ENCODE peak calls at places on chromosomes 7 and 10, in eight cellular contexts. Q, L, X, W, M, O, F and V are unnamed samples.

GRCh38 chr7:138822867-138823535 is 25.0 kb upstream of the ATP6V0A4 start:
- DNase-seq in L (no peak), M (no peak), O (no peak), W (no peak), Q (no peak), X (no peak), F (no peak), V (no peak)

GRCh38 chr10:124670849-124671248 is 73.3 kb downstream of the FAM53B start:
- DNase-seq in X (no peak), W (no peak), O (no peak), Q (no peak), F (no peak), L (peak; percentile 52), M (no peak), V (no peak)

GRCh38 chr10:113199459-113199858 is 249.4 kb downstream of the TCF7L2 start:
- DNase-seq in W (no peak), M (no peak), X (peak; percentile 63), Q (no peak), O (no peak), F (peak; percentile 16), L (no peak), V (no peak)

GRCh38 chr7:47418910-47419309 is 163.0 kb downstream of the TNS3 start:
- DNase-seq in O (peak; percentile 42), F (peak; percentile 36), W (no peak), X (peak; percentile 69), Q (no peak), L (no peak), M (no peak), V (no peak)

GRCh38 chr7:92717982-92718716 is 118.2 kb downstream of the CDK6 start:
- DNase-seq in O (peak; percentile 72), M (peak; percentile 14), L (peak; percentile 44), F (peak; percentile 71), X (peak; percentile 39), Q (no peak), W (peak; percentile 58), V (peak; percentile 13)

GRCh38 chr7:141145630-141145982 is 71.7 kb downstream of the TMEM178B start:
- DNase-seq in X (peak; percentile 10), O (no peak), Q (no peak), F (no peak), L (no peak), M (no peak), W (no peak), V (no peak)

GRCh38 chr10:71024490-71024889 is 136.1 kb upstream of the PCBD1 start:
- DNase-seq in Q (no peak), X (no peak), F (no peak), M (no peak), O (no peak), W (no peak), L (no peak), V (no peak)

GRCh38 chr10:86945361-86946214 is 11.8 kb downstream of the MMRN2 start:
- DNase-seq in X (peak; percentile 34), M (no peak), O (peak; percentile 86), Q (peak; percentile 16), L (no peak), W (no peak), F (peak; percentile 36), V (no peak)

GRCh38 chr7:42311195-42311594 is 74.2 kb upstream of the GLI3 start:
- DNase-seq in X (no peak), W (no peak), Q (no peak), F (no peak), M (no peak), L (no peak), O (no peak), V (no peak)

GRCh38 chr10:127881262-127881661 is 11.5 kb downstream of the CLRN3 start:
- DNase-seq in O (no peak), M (no peak), F (no peak), W (no peak), X (no peak), Q (no peak), L (no peak), V (no peak)

GRCh38 chr7:140876519-140877248 is 48.0 kb downstream of the BRAF start:
- DNase-seq in Q (no peak), M (no peak), X (peak; percentile 24), O (no peak), F (peak; percentile 69), L (no peak), W (no peak), V (peak; percentile 78)

DNA sequence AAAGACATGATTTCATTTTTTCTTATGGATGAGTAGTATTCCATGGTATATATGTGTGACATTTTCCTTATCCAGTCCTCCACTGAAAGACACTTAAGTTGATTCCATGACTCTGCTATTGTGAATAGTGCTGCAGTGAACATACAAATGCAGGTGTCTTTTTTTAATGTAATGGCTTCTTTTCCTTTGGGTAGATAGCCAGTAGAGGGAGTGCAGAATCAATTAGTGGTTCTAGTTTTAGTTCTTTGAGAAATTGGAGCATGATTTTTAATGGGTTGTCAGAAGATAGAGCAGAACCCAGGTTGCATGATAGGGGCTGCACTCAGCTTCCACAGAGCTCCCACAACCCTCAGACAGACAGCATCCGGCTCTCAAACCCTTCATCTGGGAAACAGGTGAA is 152.9 kb upstream of the PLXDC2 start:
- DNase-seq in X (no peak), W (no peak), Q (no peak), M (no peak), L (no peak), O (no peak), F (no peak), V (no peak)
- TF ChIP-seq CTCF in X (peak; percentile 33), W (no peak), Q (no peak), M (no peak), L (no peak), O (no peak), F (peak; percentile 24), V (no peak)

GRCh38 chr7:2474813-2475677 is 1.2 kb downstream of the GRIFIN start:
- DNase-seq in W (no peak), L (peak; percentile 15), O (no peak), X (no peak), F (no peak), Q (no peak), M (no peak), V (peak; percentile 12)
- TF ChIP-seq CTCF in W (no peak), L (no peak), O (no peak), X (no peak), F (no peak), Q (no peak), M (no peak), V (no peak)

DNA sequence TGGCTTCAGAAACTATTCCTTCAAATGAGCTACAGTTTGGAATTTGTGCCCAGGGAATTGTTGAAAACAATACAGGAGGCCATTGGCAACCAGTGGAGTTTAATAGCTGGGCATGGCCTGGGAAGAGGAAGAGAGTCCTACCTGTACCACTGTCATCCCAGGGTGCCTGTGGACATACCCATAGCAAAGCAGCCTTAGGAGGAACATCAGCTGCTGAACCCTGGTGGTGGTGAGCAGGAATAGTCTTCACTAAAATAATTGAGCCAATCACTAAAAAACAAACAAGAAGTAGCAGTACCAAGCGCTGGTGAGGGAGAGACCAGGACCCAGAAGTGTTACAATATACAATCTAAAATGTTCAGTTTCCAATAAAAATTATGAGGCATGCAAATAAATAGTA is 14.5 kb downstream of the IGFBP1 start:
- DNase-seq in F (no peak), X (no peak), Q (no peak), W (no peak), M (no peak), O (no peak), L (no peak), V (no peak)
- TF ChIP-seq CTCF in F (peak; percentile 30), X (peak; percentile 48), Q (no peak), W (no peak), M (no peak), O (no peak), L (no peak), V (no peak)

GRCh38 chr7:76314042-76314721 is 11.7 kb downstream of the HSPB1 start:
- DNase-seq in F (peak; percentile 93), M (peak; percentile 96), X (peak; percentile 86), W (peak; percentile 94), Q (peak; percentile 97), O (peak; percentile 97), L (peak; percentile 95), V (peak; percentile 96)
- TF ChIP-seq CTCF in F (peak; percentile 100), M (peak; percentile 99), X (peak; percentile 100), W (peak; percentile 98), Q (peak; percentile 100), O (peak; percentile 100), L (peak; percentile 99), V (peak; percentile 100)

GRCh38 chr10:84261236-84261635 is 16.4 kb downstream of the RGR start:
- DNase-seq in F (no peak), O (no peak), L (no peak), X (no peak), Q (no peak), M (no peak), W (no peak), V (no peak)
- TF ChIP-seq CTCF in F (no peak), O (no peak), L (no peak), X (no peak), Q (no peak), M (no peak), W (no peak), V (no peak)

DNA sequence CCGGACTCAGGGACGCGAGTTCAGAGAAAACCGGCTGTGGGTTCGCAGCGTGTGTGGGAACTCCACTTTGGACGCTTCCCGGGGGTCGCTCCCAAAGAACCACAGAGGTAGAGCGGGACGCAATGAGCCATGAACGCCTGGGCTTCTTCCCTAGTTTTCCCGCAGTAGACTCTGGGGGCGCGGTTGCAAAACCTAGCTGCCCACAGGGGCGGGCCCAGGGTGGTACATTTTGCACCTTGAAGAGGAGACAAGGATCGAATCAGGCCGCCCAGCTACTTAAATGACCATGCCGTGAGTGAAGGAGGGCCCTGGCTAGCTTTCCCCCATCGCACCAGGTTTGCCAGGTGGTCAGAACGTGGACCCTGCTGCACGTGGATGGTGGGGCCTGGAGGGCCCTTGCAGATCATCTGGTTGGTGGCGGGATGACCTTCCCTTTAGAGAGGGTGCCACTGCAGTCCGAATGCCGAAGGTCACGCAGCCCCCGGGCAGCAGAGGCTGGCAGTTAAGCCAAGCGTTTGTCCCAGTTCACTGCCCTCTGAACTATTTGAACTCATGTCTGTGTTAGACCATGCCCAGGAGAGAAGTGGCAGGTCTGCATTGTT is 568 bp upstream of the SHTN1 start:
- DNase-seq in Q (no peak), M (no peak), O (no peak), L (no peak), W (peak; percentile 23), F (peak; percentile 10), X (no peak), V (no peak)
- TF ChIP-seq CTCF in Q (no peak), M (no peak), O (no peak), L (no peak), W (no peak), F (no peak), X (peak; percentile 18), V (no peak)

GRCh38 chr7:2063562-2064360 is 169.0 kb downstream of the MAD1L1 start:
- DNase-seq in X (no peak), Q (peak; percentile 50), F (peak; percentile 47), W (no peak), O (no peak), L (no peak), M (no peak), V (no peak)
- TF ChIP-seq CTCF in X (peak; percentile 49), Q (peak; percentile 39), F (peak; percentile 49), W (no peak), O (no peak), L (no peak), M (no peak), V (no peak)

DNA sequence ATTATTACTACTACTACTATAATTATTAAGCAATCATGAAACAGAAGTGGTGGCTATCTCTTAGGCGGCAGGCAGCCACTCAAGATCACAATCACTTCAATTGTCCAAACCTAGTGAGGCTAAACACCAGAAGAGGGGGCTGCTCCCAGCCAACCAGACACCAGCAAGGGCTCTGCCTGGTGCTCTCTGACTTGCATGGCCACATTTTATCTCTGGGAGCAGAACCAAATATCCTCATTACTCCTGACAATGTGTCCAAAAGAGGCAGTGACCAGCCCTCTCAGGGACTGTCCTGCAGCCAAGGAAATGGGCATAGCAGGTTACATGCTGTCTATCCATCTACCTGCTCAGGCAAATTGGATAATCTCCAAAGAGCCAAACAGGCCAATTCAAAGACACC is 187.4 kb upstream of the PDE1C start:
- DNase-seq in X (no peak), M (no peak), F (no peak), Q (no peak), W (no peak), L (no peak), O (no peak), V (no peak)
- TF ChIP-seq CTCF in X (no peak), M (no peak), F (no peak), Q (no peak), W (no peak), L (no peak), O (no peak), V (no peak)